ENCODE peak calls at places on chromosomes 5 and 9, in nine cellular contexts. M is B cell, I is AG09309, E is AML-193, D is amygdala, Y is WERI-Rb-1, F is Daoy, X is cortex of kidney, N is frontal cortex. K is an unnamed sample.
A peak's percentile ranks its signal among the peaks of the same experiment; 100 is the strongest.

GRCh38 chr5:33576726-33577620 is 136.2 kb downstream of the TARS1 start:
- DNase-seq in E (no peak), Y (no peak), D (no peak), X (no peak), F (no peak), M (no peak), N (no peak), I (no peak), K (no peak)

GRCh38 chr9:93127395-93127911 is 6.6 kb downstream of the NINJ1 start:
- DNase-seq in D (peak; percentile 61), E (no peak), X (no peak), I (no peak), M (peak; percentile 54), Y (no peak), F (peak; percentile 11), N (no peak), K (peak; percentile 59)

GRCh38 chr9:130741831-130742449 is 48.4 kb downstream of the EXOSC2 start:
- DNase-seq in X (no peak), F (peak; percentile 56), D (no peak), N (no peak), E (no peak), I (peak; percentile 14), M (no peak), Y (no peak), K (no peak)

GRCh38 chr5:163105456-163105855 is 331.9 kb upstream of the CCNG1 start:
- DNase-seq in M (no peak), E (no peak), F (no peak), D (no peak), X (no peak), Y (no peak), I (no peak), N (no peak), K (no peak)

GRCh38 chr9:120941046-120941770 is 14.6 kb upstream of the TRAF1 start:
- DNase-seq in M (no peak), D (no peak), N (no peak), I (no peak), E (no peak), X (no peak), F (peak; percentile 69), Y (no peak), K (no peak)

GRCh38 chr9:117718701-117719100 is 14.5 kb downstream of the TLR4 start:
- DNase-seq in M (no peak), I (no peak), F (no peak), Y (no peak), D (no peak), X (no peak), E (no peak), N (no peak), K (no peak)

GRCh38 chr9:85040141-85040540 is 370.6 kb downstream of the NTRK2 start:
- DNase-seq in F (no peak), I (no peak), M (no peak), E (no peak), Y (no peak), D (peak; percentile 60), X (no peak), N (no peak), K (peak; percentile 56)

GRCh38 chr9:91056917-91057316 is 255.3 kb downstream of the SYK start:
- DNase-seq in I (no peak), E (no peak), F (no peak), D (no peak), X (no peak), M (no peak), N (no peak), Y (no peak), K (no peak)

GRCh38 chr9:133460405-133461175 is 812 bp downstream of the CACFD1 start:
- DNase-seq in F (peak; percentile 42), D (peak; percentile 65), N (peak; percentile 91), Y (peak; percentile 70), X (no peak), I (no peak), M (peak; percentile 95), E (no peak), K (no peak)

GRCh38 chr9:21830589-21830988 is 28.2 kb downstream of the MTAP start:
- DNase-seq in E (no peak), X (no peak), N (no peak), I (peak; percentile 44), F (no peak), M (no peak), D (no peak), Y (no peak), K (no peak)

GRCh38 chr5:110333384-110333783 is 393.1 kb downstream of the TMEM232 start:
- DNase-seq in M (no peak), X (no peak), E (no peak), N (no peak), Y (peak; percentile 60), D (no peak), I (no peak), F (no peak), K (no peak)

GRCh38 chr9:123470121-123470851 is 114.3 kb downstream of the CRB2 start:
- DNase-seq in M (no peak), Y (no peak), E (no peak), D (no peak), X (no peak), F (no peak), I (no peak), N (no peak), K (no peak)

GRCh38 chr5:93141969-93142368 is 439.1 kb downstream of the NR2F1-AS1 start:
- DNase-seq in Y (no peak), X (no peak), F (no peak), I (no peak), E (no peak), D (no peak), M (no peak), N (no peak), K (no peak)

GRCh38 chr5:33891731-33892418 is at the start of gene ADAMTS12:
- DNase-seq in E (no peak), X (no peak), I (no peak), D (no peak), F (peak; percentile 72), Y (no peak), M (no peak), N (peak; percentile 16), K (no peak)

GRCh38 chr5:75050415-75050814 is 1.9 kb downstream of the GCNT4 start:
- DNase-seq in D (no peak), M (no peak), Y (peak; percentile 50), I (no peak), E (peak; percentile 8), X (no peak), N (no peak), F (peak; percentile 52), K (no peak)

GRCh38 chr9:72818377-72818776 is 134.5 kb downstream of the ALDH1A1 start:
- DNase-seq in N (no peak), E (no peak), F (no peak), M (no peak), X (no peak), D (no peak), Y (no peak), I (no peak), K (no peak)

GRCh38 chr9:112620353-112620752 is 97.6 kb downstream of the INIP start:
- DNase-seq in I (no peak), X (no peak), N (no peak), D (no peak), Y (no peak), M (no peak), E (no peak), F (no peak), K (no peak)

GRCh38 chr5:179837076-179838011 is 16.6 kb downstream of the SQSTM1 start:
- DNase-seq in Y (no peak), N (no peak), E (no peak), M (no peak), I (no peak), X (no peak), D (no peak), F (no peak), K (no peak)

GRCh38 chr5:78597858-78598415 is 50.6 kb downstream of the LHFPL2 start:
- DNase-seq in Y (no peak), E (no peak), I (no peak), F (peak; percentile 47), M (no peak), D (no peak), X (no peak), N (no peak), K (no peak)

GRCh38 chr5:67809589-67809988 is 406.0 kb upstream of the PIK3R1 start:
- DNase-seq in E (no peak), X (no peak), Y (no peak), I (no peak), N (no peak), M (no peak), F (peak; percentile 27), D (no peak), K (no peak)

GRCh38 chr5:68918306-68918705 is 175.5 kb upstream of the SLC30A5 start:
- DNase-seq in I (no peak), M (no peak), E (no peak), Y (no peak), D (no peak), N (no peak), F (peak; percentile 35), X (no peak), K (no peak)

GRCh38 chr5:77743181-77743580 is 33.0 kb downstream of the TBCA start:
- DNase-seq in X (no peak), D (no peak), E (no peak), F (no peak), I (no peak), Y (no peak), N (no peak), M (no peak), K (no peak)

GRCh38 chr5:83559141-83559785 is 87.7 kb downstream of the VCAN start:
- DNase-seq in I (no peak), D (no peak), E (no peak), F (no peak), Y (no peak), M (no peak), N (no peak), X (no peak), K (no peak)

GRCh38 chr5:173643964-173644363 is 27.5 kb upstream of the BOD1 start:
- DNase-seq in X (no peak), Y (no peak), I (no peak), N (peak; percentile 44), F (no peak), D (peak; percentile 72), E (no peak), M (no peak), K (peak; percentile 49)

GRCh38 chr5:53475320-53475719 is 5.1 kb upstream of the FST start:
- DNase-seq in F (no peak), I (no peak), D (no peak), N (no peak), E (no peak), Y (no peak), X (no peak), M (no peak), K (no peak)

GRCh38 chr5:6687501-6687900 is 25.7 kb upstream of the TENT4A start:
- DNase-seq in Y (no peak), F (no peak), I (no peak), E (no peak), M (no peak), D (no peak), X (no peak), N (no peak), K (no peak)

GRCh38 chr5:157540707-157541451 is 34.7 kb downstream of the ADAM19 start:
- DNase-seq in N (no peak), M (peak; percentile 40), X (no peak), F (peak; percentile 72), I (no peak), D (no peak), Y (no peak), E (no peak), K (no peak)

GRCh38 chr5:56670916-56671315 is 144.4 kb upstream of the MAP3K1 start:
- DNase-seq in N (no peak), X (no peak), F (no peak), D (no peak), I (no peak), Y (no peak), E (no peak), M (no peak), K (no peak)

GRCh38 chr9:98541684-98542230 is 167.0 kb downstream of the GABBR2 start:
- DNase-seq in F (no peak), M (no peak), N (no peak), E (no peak), X (no peak), Y (no peak), D (no peak), I (no peak), K (no peak)

GRCh38 chr5:17096975-17097695 is 120.3 kb upstream of the BASP1 start:
- DNase-seq in N (no peak), E (no peak), F (peak; percentile 31), Y (no peak), D (no peak), M (no peak), X (no peak), I (no peak), K (no peak)

GRCh38 chr5:67487862-67488261 is 291.3 kb upstream of the CD180 start:
- DNase-seq in E (no peak), I (no peak), M (no peak), Y (no peak), N (no peak), X (no peak), F (no peak), D (no peak), K (no peak)